ENCODE peak calls at places on chromosome 10, in eight cellular contexts. T is fibroblast of the aortic adventitia, B is psoas muscle, K is right lobe of liver, H is GM12878, L is lower lobe of right lung, J is testis, Y is OCI-LY7. F is an unnamed sample.

GRCh38 chr10:37434091-37434490 is 308.7 kb downstream of the ANKRD30A start:
- DNase-seq in T (peak; percentile 1), B (no peak), K (no peak), H (no peak), L (no peak), J (no peak), Y (no peak), F (no peak)

GRCh38 chr10:120286280-120286679 is 170.7 kb upstream of the PLPP4 start:
- DNase-seq in T (no peak), B (no peak), K (no peak), H (no peak), L (peak; percentile 43), J (no peak), Y (no peak), F (no peak)

GRCh38 chr10:72895236-72895850 is 1.8 kb downstream of the OIT3 start:
- DNase-seq in T (no peak), B (no peak), K (no peak), H (no peak), L (no peak), J (no peak), Y (no peak), F (no peak)

GRCh38 chr10:117271427-117271826 is 30.5 kb downstream of the SLC18A2 start:
- DNase-seq in T (peak; percentile 2), B (no peak), K (no peak), H (no peak), L (no peak), J (no peak), Y (no peak), F (peak; percentile 9)

GRCh38 chr10:22900841-22901601 is 26.8 kb upstream of the ARMC3 start:
- DNase-seq in T (no peak), B (peak; percentile 59), K (no peak), H (no peak), L (no peak), J (no peak), Y (no peak), F (peak; percentile 6)

GRCh38 chr10:25390733-25391132 is 215.9 kb downstream of the GPR158 start:
- DNase-seq in T (no peak), B (no peak), K (no peak), H (no peak), L (no peak), J (no peak), Y (no peak), F (no peak)

GRCh38 chr10:75211007-75211735 is 575 bp downstream of the VDAC2 start:
- DNase-seq in T (peak; percentile 57), B (no peak), K (no peak), H (no peak), L (no peak), J (peak; percentile 62), Y (peak; percentile 47), F (peak; percentile 69)

GRCh38 chr10:24889636-24890035 is 62.8 kb downstream of the PRTFDC1 start:
- DNase-seq in T (peak; percentile 61), B (no peak), K (no peak), H (no peak), L (no peak), J (no peak), Y (no peak), F (no peak)

GRCh38 chr10:35574924-35575352 is 30.2 kb upstream of the GJD4 start:
- DNase-seq in T (peak; percentile 88), B (no peak), K (no peak), H (no peak), L (no peak), J (no peak), Y (no peak), F (peak; percentile 95)

GRCh38 chr10:69018613-69019012 is 30.0 kb downstream of the KIFBP start:
- DNase-seq in T (no peak), B (no peak), K (no peak), H (no peak), L (no peak), J (no peak), Y (no peak), F (no peak)

GRCh38 chr10:5546891-5547683 is 22.3 kb downstream of the CALML3 start:
- DNase-seq in T (peak; percentile 50), B (no peak), K (peak; percentile 81), H (no peak), L (peak; percentile 70), J (no peak), Y (no peak), F (no peak)

GRCh38 chr10:21570761-21571521 is 36.9 kb downstream of the MLLT10 start:
- DNase-seq in T (no peak), B (no peak), K (no peak), H (no peak), L (no peak), J (no peak), Y (no peak), F (no peak)

GRCh38 chr10:110415809-110416208 is 81.9 kb upstream of the DUSP5 start:
- DNase-seq in T (no peak), B (peak; percentile 1), K (no peak), H (no peak), L (no peak), J (no peak), Y (no peak), F (no peak)

GRCh38 chr10:5832946-5833345 is 19.7 kb upstream of the GDI2 start:
- DNase-seq in T (no peak), B (no peak), K (no peak), H (no peak), L (no peak), J (no peak), Y (no peak), F (no peak)

GRCh38 chr10:326350-326749 is 191.1 kb downstream of the ZMYND11 start:
- DNase-seq in T (no peak), B (no peak), K (no peak), H (no peak), L (no peak), J (no peak), Y (no peak), F (no peak)

GRCh38 chr10:123422261-123422660 is 243.9 kb upstream of the GPR26 start:
- DNase-seq in T (no peak), B (no peak), K (no peak), H (no peak), L (no peak), J (no peak), Y (no peak), F (no peak)

GRCh38 chr10:104811166-104811565 is 170.1 kb downstream of the SORCS3 start:
- DNase-seq in T (no peak), B (no peak), K (no peak), H (no peak), L (no peak), J (no peak), Y (no peak), F (no peak)

DNA sequence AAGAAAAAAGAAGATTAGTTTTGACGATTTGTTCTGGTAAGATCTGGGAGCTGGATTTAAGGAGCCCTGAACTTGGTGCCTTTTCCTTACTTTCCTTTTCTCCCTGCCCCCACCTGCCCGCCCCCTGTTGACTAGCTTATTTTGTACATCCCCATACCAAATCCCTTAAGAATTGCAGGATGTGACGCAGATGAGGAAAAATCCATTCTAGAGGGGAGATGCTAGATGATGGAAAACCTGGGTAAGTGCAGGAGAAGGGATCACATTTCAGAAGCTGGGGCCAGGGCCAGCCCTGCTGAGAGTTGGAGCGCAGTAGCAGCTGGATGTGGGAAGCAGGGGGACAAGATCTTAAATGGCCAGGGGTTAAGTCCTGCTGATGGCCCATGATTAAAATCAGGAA is 93.9 kb downstream of the CCDC3 start:
- DNase-seq in T (peak; percentile 44), B (no peak), K (no peak), H (no peak), L (no peak), J (no peak), Y (no peak), F (peak; percentile 79)
- TF ChIP-seq CTCF in T (no peak), B (no peak), K (no peak), H (no peak), L (no peak), J (no peak), Y (no peak), F (peak; percentile 6)

DNA sequence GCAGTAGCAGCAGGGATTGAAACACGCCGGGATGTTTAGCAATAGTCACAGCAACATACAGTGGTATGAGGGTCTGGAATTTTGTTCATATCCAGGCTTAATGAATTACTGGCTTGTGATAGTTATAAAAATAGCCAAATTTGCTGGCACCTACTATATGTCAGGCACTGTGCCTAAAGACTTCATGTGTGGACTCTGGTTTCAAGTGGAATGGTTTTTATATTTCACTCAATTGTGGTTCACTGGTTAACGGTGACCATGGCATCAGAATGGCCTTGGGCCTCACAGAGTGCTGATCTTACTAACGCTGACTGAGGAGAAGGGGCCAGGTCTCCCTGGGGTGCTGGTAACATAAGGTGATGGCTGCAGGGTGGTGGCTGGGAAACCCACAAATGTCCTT is 55.7 kb downstream of the CELF2 start:
- DNase-seq in T (peak; percentile 25), B (no peak), K (no peak), H (no peak), L (no peak), J (no peak), Y (no peak), F (no peak)
- H3K4me3 ChIP-seq in T (no peak overlapping the region), B (no peak overlapping the region), K (no peak overlapping the region), H (no peak overlapping the region), L (no peak overlapping the region), J (no peak overlapping the region), Y (no peak overlapping the region), F (no peak overlapping the region)

GRCh38 chr10:130546841-130547240 is 410.6 kb downstream of the GLRX3 start:
- DNase-seq in T (no peak), B (no peak), K (no peak), H (no peak), L (no peak), J (no peak), Y (no peak), F (no peak)

GRCh38 chr10:130542761-130543160 is 406.6 kb downstream of the GLRX3 start:
- DNase-seq in T (no peak), B (no peak), K (no peak), H (no peak), L (no peak), J (no peak), Y (no peak), F (no peak)

GRCh38 chr10:130543787-130544186 is 407.6 kb downstream of the GLRX3 start:
- DNase-seq in T (no peak), B (no peak), K (no peak), H (no peak), L (no peak), J (no peak), Y (no peak), F (no peak)

GRCh38 chr10:130545122-130545521 is 408.9 kb downstream of the GLRX3 start:
- DNase-seq in T (no peak), B (no peak), K (no peak), H (no peak), L (no peak), J (no peak), Y (no peak), F (no peak)

DNA sequence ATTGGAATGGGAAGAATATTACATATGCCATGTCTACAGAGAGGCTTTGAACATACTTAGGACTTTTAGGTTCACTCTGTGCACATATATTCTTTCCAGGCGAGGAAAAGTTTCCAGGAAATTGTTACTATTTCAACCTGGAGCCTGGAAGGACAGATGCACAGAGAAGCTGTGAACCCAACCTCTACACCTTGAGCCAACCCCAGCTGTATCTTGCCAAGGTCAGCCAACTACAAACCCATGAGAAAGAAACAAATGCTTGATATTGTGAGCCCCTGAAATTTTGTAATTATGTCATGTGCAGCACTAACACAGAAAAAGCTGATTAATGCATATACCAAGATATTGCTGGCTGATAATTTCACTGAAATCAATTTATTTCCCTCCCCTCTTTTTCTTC is 404.9 kb downstream of the GLRX3 start:
- DNase-seq in T (no peak), B (no peak), K (no peak), H (no peak), L (no peak), J (no peak), Y (no peak), F (no peak)
- TF ChIP-seq CTCF in T (no peak), B (no peak), K (no peak), H (no peak), L (no peak), J (no peak), Y (no peak), F (no peak)

GRCh38 chr10:93816123-93816747 is 58.5 kb downstream of the LGI1 start:
- DNase-seq in T (peak; percentile 78), B (peak; percentile 66), K (peak; percentile 66), H (no peak), L (peak; percentile 67), J (peak; percentile 80), Y (peak; percentile 13), F (peak; percentile 60)
- H3K4me3 ChIP-seq in T (peak overlapping the region; percentile 29), B (no peak overlapping the region), K (no peak overlapping the region), H (no peak overlapping the region), L (no peak overlapping the region), J (no peak overlapping the region), Y (no peak overlapping the region), F (no peak overlapping the region)